ENCODE peak calls at places on chromosomes 7 and 10, in six cellular contexts. L is prostate gland; X is aorta; O is endothelial cell; M is hepatocyte; D is activated CD8-positive, alpha-beta memory T cell treated with anti-CD3 and anti-CD28 coated beads, Interleukin-2, amount 50 U/mL, for 48 hours. U is an unnamed sample.

GRCh38 chr7:107332488-107333269 is 137.2 kb upstream of the GPR22 start:
- DNase-seq in X (no peak), D (no peak), M (no peak), O (no peak), L (no peak), U (no peak)

GRCh38 chr10:47312663-47312995 is 9.6 kb upstream of the GDF2 start:
- DNase-seq in X (no peak), M (no peak), L (no peak), D (no peak), O (no peak), U (no peak)

GRCh38 chr10:42932735-42933453 is 144.0 kb upstream of the RET start:
- DNase-seq in O (peak), M (peak), L (no peak), X (peak), D (peak), U (no peak)

GRCh38 chr10:3104251-3104918 is 37.0 kb downstream of the PFKP start:
- DNase-seq in D (no peak), X (no peak), L (no peak), M (no peak), O (no peak), U (no peak)

GRCh38 chr10:3400368-3400767 is 227.8 kb upstream of the PITRM1 start:
- DNase-seq in O (no peak), D (no peak), M (no peak), X (no peak), L (no peak), U (no peak)

GRCh38 chr10:73576178-73576889 is 14.8 kb downstream of the USP54 start:
- DNase-seq in O (no peak), L (peak), D (no peak), M (peak), X (no peak), U (no peak)

GRCh38 chr7:123208793-123209192 is 9.0 kb upstream of the SLC13A1 start:
- DNase-seq in X (no peak), M (peak), O (no peak), D (no peak), L (no peak), U (no peak)

GRCh38 chr10:110737886-110738634 is 93.9 kb downstream of the RBM20 start:
- DNase-seq in D (no peak), L (no peak), X (no peak), O (no peak), M (no peak), U (no peak)

GRCh38 chr10:13659887-13660544 is 73.3 kb downstream of the PRPF18 start:
- DNase-seq in X (peak), O (peak), M (peak), L (peak), D (peak), U (no peak)

GRCh38 chr7:108824840-108825540 is 255.3 kb downstream of the DNAJB9 start:
- DNase-seq in L (no peak), D (no peak), O (no peak), M (no peak), X (peak), U (no peak)

GRCh38 chr10:50531388-50532077 is 92.2 kb downstream of the SGMS1 start:
- DNase-seq in D (no peak), M (no peak), X (no peak), O (no peak), L (no peak), U (no peak)

GRCh38 chr7:44066494-44067063 is 1.2 kb upstream of the PGAM2 start:
- DNase-seq in O (no peak), X (peak), L (no peak), D (no peak), M (no peak), U (peak)

GRCh38 chr10:1654811-1655356 is 82.4 kb downstream of the ADARB2 start:
- DNase-seq in M (no peak), L (no peak), D (peak), O (no peak), X (no peak), U (no peak)

GRCh38 chr7:134703781-134704180 is 57.1 kb downstream of the BPGM start:
- DNase-seq in O (no peak), D (no peak), X (no peak), M (no peak), L (no peak), U (no peak)

GRCh38 chr10:42640610-42641229 is 2.4 kb upstream of the ZNF33B start:
- DNase-seq in L (peak), M (peak), X (no peak), O (no peak), D (no peak), U (peak)

GRCh38 chr7:69739182-69739581 is 140.9 kb downstream of the AUTS2 start:
- DNase-seq in L (no peak), O (no peak), X (no peak), D (no peak), M (no peak), U (no peak)

GRCh38 chr7:25725483-25725882 is 426.5 kb upstream of the NFE2L3 start:
- DNase-seq in X (no peak), L (no peak), M (no peak), D (no peak), O (no peak), U (no peak)

GRCh38 chr7:28784166-28784870 is 173.8 kb downstream of the TRIL start:
- DNase-seq in O (no peak), D (no peak), M (peak), X (no peak), L (no peak), U (no peak)

GRCh38 chr7:143388051-143388450 is 6.9 kb downstream of the ZYX start:
- DNase-seq in O (no peak), D (no peak), M (no peak), L (no peak), X (peak), U (no peak)

GRCh38 chr10:122725768-122726167 is 26.1 kb upstream of the C10orf120 start:
- DNase-seq in D (no peak), O (no peak), L (no peak), M (no peak), X (no peak), U (no peak)

GRCh38 chr10:488933-489215 is 200.6 kb downstream of the DIP2C start:
- DNase-seq in D (peak), X (peak), M (no peak), O (no peak), L (no peak), U (peak)

GRCh38 chr10:43259248-43259980 is 7.5 kb downstream of the RASGEF1A start:
- DNase-seq in M (no peak), O (no peak), L (no peak), X (peak), D (no peak), U (peak)

GRCh38 chr7:106026101-106026500 is 63.0 kb downstream of the CDHR3 start:
- DNase-seq in L (no peak), O (no peak), D (no peak), M (no peak), X (no peak), U (no peak)

GRCh38 chr7:112132123-112132694 is 74.0 kb downstream of the DOCK4 start:
- DNase-seq in L (no peak), O (no peak), D (no peak), M (no peak), X (no peak), U (no peak)

GRCh38 chr7:156492170-156492569 is 148.4 kb upstream of the RNF32 start:
- DNase-seq in M (no peak), O (no peak), X (no peak), L (no peak), D (no peak), U (no peak)

GRCh38 chr10:88094795-88095194 is 231.4 kb downstream of the PTEN start:
- DNase-seq in O (no peak), L (no peak), X (no peak), M (no peak), D (no peak), U (no peak)

GRCh38 chr7:1503816-1504775 is at the start of gene INTS1:
- DNase-seq in X (peak), O (peak), M (peak), L (peak), D (peak), U (peak)

GRCh38 chr10:122550983-122551382 is 9.6 kb upstream of the DMBT1 start:
- DNase-seq in O (no peak), M (no peak), D (no peak), X (no peak), L (no peak), U (no peak)

GRCh38 chr10:32454148-32454547 is 8.2 kb downstream of the CCDC7 start:
- DNase-seq in X (no peak), M (no peak), D (no peak), L (no peak), O (no peak), U (no peak)

GRCh38 chr10:31749981-31750850 is 178.4 kb downstream of the ARHGAP12 start:
- DNase-seq in D (no peak), X (no peak), O (no peak), L (no peak), M (peak), U (no peak)

U was measured in RWPE2.